ENCODE peak calls at places on chromosome 3, in six cellular contexts. F, W, Q, I, O and S are unnamed samples.

GRCh38 chr3:45145681-45146614 is at the start of gene CDCP1:
- DNase-seq in F (peak; percentile 75), W (peak; percentile 76), Q (no peak), I (no peak), O (peak; percentile 19), S (no peak)

GRCh38 chr3:61649381-61650170 is 88.2 kb downstream of the PTPRG start:
- DNase-seq in F (no peak), W (no peak), Q (no peak), I (no peak), O (no peak), S (no peak)

GRCh38 chr3:14771593-14772497 is 46.9 kb upstream of the FGD5 start:
- DNase-seq in F (no peak), W (no peak), Q (no peak), I (no peak), O (no peak), S (peak; percentile 43)

GRCh38 chr3:152419748-152420147 is 151.0 kb downstream of the MBNL1 start:
- DNase-seq in F (no peak), W (no peak), Q (no peak), I (no peak), O (no peak), S (no peak)

GRCh38 chr3:62051506-62051905 is 321.8 kb downstream of the FEZF2 start:
- DNase-seq in F (peak; percentile 5), W (peak; percentile 87), Q (peak; percentile 42), I (peak; percentile 1), O (no peak), S (no peak)

GRCh38 chr3:107356706-107357105 is 20.5 kb upstream of the CCDC54 start:
- DNase-seq in F (no peak), W (no peak), Q (no peak), I (no peak), O (no peak), S (no peak)

GRCh38 chr3:186093271-186093900 is 15.5 kb downstream of the ETV5 start:
- DNase-seq in F (no peak), W (no peak), Q (no peak), I (no peak), O (no peak), S (no peak)

GRCh38 chr3:186241910-186242821 is 119.9 kb downstream of the DGKG start:
- DNase-seq in F (peak; percentile 91), W (peak; percentile 36), Q (peak; percentile 80), I (peak; percentile 15), O (no peak), S (peak; percentile 87)

GRCh38 chr3:148682997-148683396 is 14.7 kb upstream of the AGTR1 start:
- DNase-seq in F (no peak), W (no peak), Q (no peak), I (no peak), O (no peak), S (no peak)

GRCh38 chr3:29382845-29383244 is 102.0 kb downstream of the RBMS3 start:
- DNase-seq in F (no peak), W (no peak), Q (no peak), I (no peak), O (no peak), S (no peak)

GRCh38 chr3:170811515-170811914 is 58.5 kb downstream of the RPL22L1 start:
- DNase-seq in F (peak; percentile 56), W (no peak), Q (peak; percentile 33), I (no peak), O (no peak), S (no peak)

GRCh38 chr3:39286771-39287170 is 6.9 kb upstream of the CX3CR1 start:
- DNase-seq in F (no peak), W (no peak), Q (no peak), I (no peak), O (no peak), S (no peak)

GRCh38 chr3:18295171-18295920 is 129.8 kb downstream of the SATB1 start:
- DNase-seq in F (peak; percentile 87), W (peak; percentile 57), Q (peak; percentile 66), I (no peak), O (no peak), S (peak; percentile 47)

GRCh38 chr3:11346416-11346815 is 74.2 kb downstream of the ATG7 start:
- DNase-seq in F (no peak), W (no peak), Q (no peak), I (no peak), O (no peak), S (no peak)

GRCh38 chr3:13093687-13094086 is 20.5 kb upstream of the IQSEC1 start:
- DNase-seq in F (no peak), W (no peak), Q (no peak), I (no peak), O (no peak), S (no peak)

GRCh38 chr3:125098929-125099328 is 43.1 kb upstream of the HEG1 start:
- DNase-seq in F (no peak), W (no peak), Q (peak; percentile 27), I (no peak), O (no peak), S (no peak)